ENCODE peak calls at places on chromosomes 12 and 14, in five cellular contexts. One of them, this sample, is unnamed.

GRCh38 chr14:95189400-95190162 is 32.3 kb upstream of the DICER1 start:
- DNase-seq in right lobe of liver: no peak
- DNase-seq in astrocyte of the spinal cord: peak; percentile 3
- DNase-seq in AG09309: no peak
- DNase-seq in BJ: no peak
- DNase-seq in this sample: no peak

GRCh38 chr12:110349521-110350151 is 53.9 kb downstream of the ANAPC7 start:
- DNase-seq in astrocyte of the spinal cord: no peak
- DNase-seq in AG09309: no peak
- DNase-seq in BJ: no peak
- DNase-seq in right lobe of liver: no peak
- DNase-seq in this sample: no peak

GRCh38 chr14:26180221-26180620 is 417.6 kb downstream of the NOVA1 start:
- DNase-seq in right lobe of liver: no peak
- DNase-seq in astrocyte of the spinal cord: no peak
- DNase-seq in AG09309: no peak
- DNase-seq in BJ: no peak
- DNase-seq in this sample: no peak

GRCh38 chr12:30041096-30041495 is 257.4 kb upstream of the TMTC1 start:
- DNase-seq in right lobe of liver: no peak
- DNase-seq in AG09309: no peak
- DNase-seq in astrocyte of the spinal cord: no peak
- DNase-seq in BJ: no peak
- DNase-seq in this sample: no peak

GRCh38 chr12:76284816-76285750 is 63.1 kb downstream of the BBS10 start:
- DNase-seq in AG09309: no peak
- DNase-seq in right lobe of liver: peak; percentile 42
- DNase-seq in BJ: no peak
- DNase-seq in astrocyte of the spinal cord: peak; percentile 78
- DNase-seq in this sample: no peak

GRCh38 chr14:104138098-104138890 is at the start of gene KIF26A:
- DNase-seq in astrocyte of the spinal cord: no peak
- DNase-seq in right lobe of liver: peak; percentile 66
- DNase-seq in AG09309: no peak
- DNase-seq in BJ: no peak
- DNase-seq in this sample: no peak

GRCh38 chr14:64187331-64187730 is 106.8 kb downstream of the ESR2 start:
- DNase-seq in BJ: no peak
- DNase-seq in AG09309: no peak
- DNase-seq in right lobe of liver: no peak
- DNase-seq in astrocyte of the spinal cord: no peak
- DNase-seq in this sample: no peak

GRCh38 chr12:31482816-31483215 is 108.1 kb downstream of the DENND5B start:
- DNase-seq in right lobe of liver: no peak
- DNase-seq in BJ: no peak
- DNase-seq in AG09309: no peak
- DNase-seq in astrocyte of the spinal cord: peak; percentile 44
- DNase-seq in this sample: no peak

GRCh38 chr12:63348544-63348943 is 197.5 kb upstream of the AVPR1A start:
- DNase-seq in right lobe of liver: no peak
- DNase-seq in astrocyte of the spinal cord: no peak
- DNase-seq in AG09309: no peak
- DNase-seq in BJ: no peak
- DNase-seq in this sample: no peak

GRCh38 chr12:63351370-63351769 is 200.4 kb upstream of the AVPR1A start:
- DNase-seq in AG09309: no peak
- DNase-seq in right lobe of liver: no peak
- DNase-seq in BJ: no peak
- DNase-seq in astrocyte of the spinal cord: no peak
- DNase-seq in this sample: no peak

GRCh38 chr12:63354919-63355318 is 203.9 kb upstream of the AVPR1A start:
- DNase-seq in right lobe of liver: no peak
- DNase-seq in astrocyte of the spinal cord: no peak
- DNase-seq in BJ: no peak
- DNase-seq in AG09309: no peak
- DNase-seq in this sample: no peak

GRCh38 chr12:63353559-63353958 is 202.6 kb upstream of the AVPR1A start:
- DNase-seq in BJ: no peak
- DNase-seq in astrocyte of the spinal cord: peak; percentile 26
- DNase-seq in AG09309: no peak
- DNase-seq in right lobe of liver: no peak
- DNase-seq in this sample: no peak
- TF ChIP-seq CTCF in BJ: no peak
- TF ChIP-seq CTCF in astrocyte of the spinal cord: peak; percentile 13
- TF ChIP-seq CTCF in AG09309: no peak
- TF ChIP-seq CTCF in right lobe of liver: no peak
- TF ChIP-seq CTCF in this sample: peak; percentile 26

GRCh38 chr12:101909646-101910045 is 32.3 kb downstream of the DRAM1 start:
- DNase-seq in BJ: no peak
- DNase-seq in right lobe of liver: no peak
- DNase-seq in AG09309: no peak
- DNase-seq in astrocyte of the spinal cord: no peak
- DNase-seq in this sample: no peak
- H3K4me3 ChIP-seq in BJ: no peak overlapping the region
- H3K4me3 ChIP-seq in right lobe of liver: no peak overlapping the region
- H3K4me3 ChIP-seq in AG09309: no peak overlapping the region
- H3K4me3 ChIP-seq in astrocyte of the spinal cord: no peak overlapping the region
- H3K4me3 ChIP-seq in this sample: no peak overlapping the region

GRCh38 chr14:29521526-29522137 is 406.0 kb downstream of the PRKD1 start:
- DNase-seq in BJ: no peak
- DNase-seq in AG09309: no peak
- DNase-seq in astrocyte of the spinal cord: no peak
- DNase-seq in right lobe of liver: no peak
- DNase-seq in this sample: no peak
- TF ChIP-seq CTCF in BJ: peak; percentile 42
- TF ChIP-seq CTCF in AG09309: peak; percentile 47
- TF ChIP-seq CTCF in astrocyte of the spinal cord: peak; percentile 47
- TF ChIP-seq CTCF in right lobe of liver: no peak
- TF ChIP-seq CTCF in this sample: peak; percentile 65

DNA sequence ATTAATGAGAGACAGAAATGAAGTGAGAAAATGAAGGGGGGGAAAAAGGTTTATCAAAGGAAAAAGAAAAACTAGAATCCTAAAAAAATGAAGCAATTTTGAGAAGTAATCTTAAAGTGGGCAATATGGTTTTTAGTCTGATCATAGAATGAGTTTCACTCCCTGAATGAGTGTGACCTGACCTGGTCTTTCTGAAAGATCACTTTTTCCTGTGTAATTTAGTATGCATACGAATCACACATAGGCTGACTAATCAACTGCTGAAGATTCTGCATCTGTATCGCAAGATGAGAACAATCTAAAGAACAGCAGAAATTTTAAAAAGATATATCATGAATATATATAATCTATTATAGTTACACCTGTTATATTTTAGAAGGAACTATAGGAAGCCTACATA is 11.3 kb downstream of the GNPTAB start:
- DNase-seq in BJ: no peak
- DNase-seq in right lobe of liver: no peak
- DNase-seq in AG09309: no peak
- DNase-seq in astrocyte of the spinal cord: no peak
- DNase-seq in this sample: no peak
- H3K4me3 ChIP-seq in BJ: no peak overlapping the region
- H3K4me3 ChIP-seq in right lobe of liver: no peak overlapping the region
- H3K4me3 ChIP-seq in AG09309: no peak overlapping the region
- H3K4me3 ChIP-seq in astrocyte of the spinal cord: no peak overlapping the region
- H3K4me3 ChIP-seq in this sample: no peak overlapping the region

GRCh38 chr12:116880817-116881324 is 370 bp downstream of the HRK start:
- DNase-seq in BJ: no peak
- DNase-seq in AG09309: no peak
- DNase-seq in astrocyte of the spinal cord: no peak
- DNase-seq in right lobe of liver: no peak
- DNase-seq in this sample: no peak

GRCh38 chr12:116880213-116880816 is 926 bp downstream of the HRK start:
- DNase-seq in AG09309: no peak
- DNase-seq in astrocyte of the spinal cord: peak; percentile 41
- DNase-seq in right lobe of liver: no peak
- DNase-seq in BJ: no peak
- DNase-seq in this sample: no peak

GRCh38 chr12:116881325-116881866 is at the start of gene HRK:
- DNase-seq in right lobe of liver: no peak
- DNase-seq in BJ: no peak
- DNase-seq in astrocyte of the spinal cord: no peak
- DNase-seq in AG09309: no peak
- DNase-seq in this sample: no peak

GRCh38 chr12:116881867-116882507 is 746 bp upstream of the HRK start:
- DNase-seq in astrocyte of the spinal cord: no peak
- DNase-seq in right lobe of liver: no peak
- DNase-seq in AG09309: no peak
- DNase-seq in BJ: no peak
- DNase-seq in this sample: no peak

GRCh38 chr12:116882742-116883141 is 1.5 kb upstream of the HRK start:
- DNase-seq in BJ: no peak
- DNase-seq in right lobe of liver: no peak
- DNase-seq in AG09309: no peak
- DNase-seq in astrocyte of the spinal cord: peak; percentile 31
- DNase-seq in this sample: no peak
- TF ChIP-seq CTCF in BJ: peak; percentile 48
- TF ChIP-seq CTCF in right lobe of liver: no peak
- TF ChIP-seq CTCF in AG09309: peak; percentile 52
- TF ChIP-seq CTCF in astrocyte of the spinal cord: peak; percentile 15
- TF ChIP-seq CTCF in this sample: peak; percentile 33

DNA sequence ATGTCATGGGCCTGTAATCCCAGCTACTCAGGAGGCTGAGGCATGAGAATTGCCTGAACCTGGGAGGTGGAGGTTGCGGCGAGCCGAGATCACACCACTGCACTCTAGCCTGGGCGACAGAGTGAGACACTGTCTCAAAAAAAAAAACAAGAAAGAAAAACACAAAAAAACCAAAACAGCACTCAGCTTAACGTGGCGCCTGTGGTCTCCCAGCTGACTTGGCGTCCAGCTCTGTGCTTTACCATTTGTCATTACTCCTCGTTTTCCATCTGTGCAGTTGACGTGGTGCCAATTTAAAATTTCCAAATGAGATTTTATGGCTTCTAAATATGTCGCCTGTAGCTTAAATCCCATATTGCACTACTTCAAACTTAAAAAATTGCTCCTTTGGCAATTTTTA is 2.0 kb downstream of the MGP start:
- DNase-seq in BJ: no peak
- DNase-seq in right lobe of liver: no peak
- DNase-seq in astrocyte of the spinal cord: no peak
- DNase-seq in AG09309: no peak
- DNase-seq in this sample: no peak
- H3K4me3 ChIP-seq in BJ: no peak overlapping the region
- H3K4me3 ChIP-seq in right lobe of liver: no peak overlapping the region
- H3K4me3 ChIP-seq in astrocyte of the spinal cord: no peak overlapping the region
- H3K4me3 ChIP-seq in AG09309: no peak overlapping the region
- H3K4me3 ChIP-seq in this sample: no peak overlapping the region

GRCh38 chr12:8680533-8680932 is 17.3 kb upstream of the RIMKLB start:
- DNase-seq in right lobe of liver: no peak
- DNase-seq in AG09309: no peak
- DNase-seq in astrocyte of the spinal cord: no peak
- DNase-seq in BJ: no peak
- DNase-seq in this sample: no peak
- TF ChIP-seq CTCF in right lobe of liver: no peak
- TF ChIP-seq CTCF in AG09309: no peak
- TF ChIP-seq CTCF in astrocyte of the spinal cord: peak; percentile 18
- TF ChIP-seq CTCF in BJ: no peak
- TF ChIP-seq CTCF in this sample: no peak

GRCh38 chr12:50019524-50019923 is 5.8 kb downstream of the RACGAP1 start:
- DNase-seq in BJ: no peak
- DNase-seq in astrocyte of the spinal cord: no peak
- DNase-seq in right lobe of liver: no peak
- DNase-seq in AG09309: no peak
- DNase-seq in this sample: no peak

GRCh38 chr12:50021071-50021470 is 4.2 kb downstream of the RACGAP1 start:
- DNase-seq in BJ: no peak
- DNase-seq in astrocyte of the spinal cord: no peak
- DNase-seq in right lobe of liver: no peak
- DNase-seq in AG09309: no peak
- DNase-seq in this sample: no peak

GRCh38 chr12:50017653-50018052 is 7.6 kb downstream of the RACGAP1 start:
- DNase-seq in astrocyte of the spinal cord: no peak
- DNase-seq in AG09309: peak; percentile 52
- DNase-seq in right lobe of liver: no peak
- DNase-seq in BJ: peak; percentile 35
- DNase-seq in this sample: no peak

GRCh38 chr12:50017047-50017446 is 8.2 kb downstream of the RACGAP1 start:
- DNase-seq in BJ: peak; percentile 68
- DNase-seq in astrocyte of the spinal cord: peak; percentile 86
- DNase-seq in right lobe of liver: no peak
- DNase-seq in AG09309: peak; percentile 71
- DNase-seq in this sample: peak; percentile 43

DNA sequence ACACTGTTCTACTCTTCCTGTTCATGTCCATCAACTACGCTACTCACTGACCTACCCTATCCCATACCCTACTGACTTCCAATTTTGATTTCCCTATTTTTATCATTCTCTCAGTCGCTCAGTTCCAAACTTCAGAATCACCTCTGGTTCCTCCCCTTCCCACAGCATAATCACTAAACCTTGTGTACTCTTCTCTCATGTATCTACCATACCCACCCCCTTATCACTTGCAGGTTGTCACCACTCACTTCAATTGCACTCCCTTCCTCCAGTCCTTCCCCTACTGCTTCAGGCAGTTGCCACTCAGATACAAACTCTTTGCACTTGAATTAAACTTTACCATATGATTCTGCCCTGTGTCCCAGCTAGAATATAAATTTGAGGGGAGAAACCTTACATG is 6.3 kb downstream of the RACGAP1 start:
- DNase-seq in BJ: no peak
- DNase-seq in AG09309: no peak
- DNase-seq in astrocyte of the spinal cord: no peak
- DNase-seq in right lobe of liver: no peak
- DNase-seq in this sample: no peak
- H3K4me3 ChIP-seq in BJ: no peak overlapping the region
- H3K4me3 ChIP-seq in AG09309: no peak overlapping the region
- H3K4me3 ChIP-seq in astrocyte of the spinal cord: no peak overlapping the region
- H3K4me3 ChIP-seq in right lobe of liver: no peak overlapping the region
- H3K4me3 ChIP-seq in this sample: no peak overlapping the region

DNA sequence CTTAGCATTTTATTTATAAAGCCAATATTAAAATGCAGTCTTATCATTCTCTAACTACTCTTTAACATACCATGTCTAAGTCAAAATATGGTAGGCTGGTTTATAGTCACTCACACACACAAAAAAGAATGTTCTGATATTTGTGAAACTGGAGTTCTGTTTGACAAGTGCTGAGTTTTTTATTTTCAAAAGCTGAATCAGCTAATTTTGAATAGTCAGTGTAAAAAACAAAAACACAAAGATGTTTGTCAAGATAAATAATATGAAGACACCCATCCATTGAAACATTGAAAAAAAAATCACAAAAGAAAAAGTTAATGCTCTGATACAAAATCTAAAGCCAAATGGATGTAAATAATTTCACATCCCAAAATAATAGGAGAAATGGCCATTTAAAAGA is 231.5 kb downstream of the MED13L start:
- DNase-seq in right lobe of liver: no peak
- DNase-seq in AG09309: no peak
- DNase-seq in BJ: no peak
- DNase-seq in astrocyte of the spinal cord: no peak
- DNase-seq in this sample: no peak
- TF ChIP-seq CTCF in right lobe of liver: no peak
- TF ChIP-seq CTCF in AG09309: no peak
- TF ChIP-seq CTCF in BJ: no peak
- TF ChIP-seq CTCF in astrocyte of the spinal cord: no peak
- TF ChIP-seq CTCF in this sample: no peak

GRCh38 chr12:1108276-1108675 is 117.3 kb downstream of the ERC1 start:
- DNase-seq in AG09309: no peak
- DNase-seq in BJ: no peak
- DNase-seq in astrocyte of the spinal cord: no peak
- DNase-seq in right lobe of liver: no peak
- DNase-seq in this sample: no peak
- H3K4me3 ChIP-seq in AG09309: no peak overlapping the region
- H3K4me3 ChIP-seq in BJ: no peak overlapping the region
- H3K4me3 ChIP-seq in astrocyte of the spinal cord: no peak overlapping the region
- H3K4me3 ChIP-seq in right lobe of liver: no peak overlapping the region
- H3K4me3 ChIP-seq in this sample: no peak overlapping the region

This sample was measured in epithelial cell of proximal tubule.